ENCODE peak calls at places on chromosomes 6 and 20, in seven cellular contexts. I is stimulated activated CD4-positive, alpha-beta T cell treated with anti-CD3 and anti-CD28 coated beads, TNF-alpha, amount 100 ng/mL, for 4 hours; X is fibroblast of villous mesenchyme; Y is astrocyte; N is left ventricle myocardium inferior; G is HFFc6; T is HTR-8/SVneo. U is an unnamed sample.

GRCh38 chr6:165987483-165988305 is 180.0 kb downstream of the TBXT start:
- DNase-seq in I (no peak), X (peak), Y (peak), N (peak), G (no peak), T (peak), U (peak)

GRCh38 chr6:21885532-21886089 is 292.1 kb downstream of the SOX4 start:
- DNase-seq in I (no peak), X (peak), Y (peak), N (peak), G (peak), T (peak), U (no peak)

GRCh38 chr6:122530440-122531046 is 58.9 kb upstream of the SERINC1 start:
- DNase-seq in I (no peak), X (peak), Y (peak), N (no peak), G (peak), T (peak), U (peak)

GRCh38 chr6:53347250-53347920 is 1.4 kb downstream of the ELOVL5 start:
- DNase-seq in I (no peak), X (peak), Y (peak), N (no peak), G (no peak), T (no peak), U (peak)

GRCh38 chr6:35727206-35727934 is 9.5 kb upstream of the ARMC12 start:
- DNase-seq in I (no peak), X (peak), Y (peak), N (peak), G (peak), T (peak), U (peak)

GRCh38 chr6:5497896-5498578 is 236.7 kb downstream of the FARS2 start:
- DNase-seq in I (no peak), X (peak), Y (peak), N (no peak), G (peak), T (peak), U (no peak)

GRCh38 chr6:169321546-169321945 is 67.9 kb upstream of the THBS2 start:
- DNase-seq in I (no peak), X (no peak), Y (no peak), N (no peak), G (no peak), T (no peak), U (no peak)

GRCh38 chr20:51428451-51429143 is 113.9 kb downstream of the NFATC2 start:
- DNase-seq in I (no peak), X (peak), Y (peak), N (peak), G (no peak), T (no peak), U (no peak)

GRCh38 chr6:46410330-46410953 is 80.8 kb downstream of the RCAN2 start:
- DNase-seq in I (no peak), X (peak), Y (peak), N (no peak), G (peak), T (peak), U (peak)

GRCh38 chr6:6918216-6918983 is 189.4 kb upstream of the RREB1 start:
- DNase-seq in I (peak), X (no peak), Y (peak), N (no peak), G (peak), T (peak), U (peak)

GRCh38 chr20:56371977-56372376 is 13.2 kb downstream of the FAM210B start:
- DNase-seq in I (no peak), X (no peak), Y (no peak), N (no peak), G (no peak), T (no peak), U (no peak)

GRCh38 chr6:158561247-158561884 is 1.5 kb downstream of the TMEM181 start:
- DNase-seq in I (no peak), X (no peak), Y (no peak), N (no peak), G (no peak), T (no peak), U (no peak)

GRCh38 chr6:130872250-130873095 is 45.3 kb downstream of the SMLR1 start:
- DNase-seq in I (peak), X (peak), Y (peak), N (peak), G (peak), T (peak), U (peak)

GRCh38 chr20:24102290-24102689 is 113.7 kb upstream of the GGTLC1 start:
- DNase-seq in I (no peak), X (no peak), Y (no peak), N (no peak), G (no peak), T (no peak), U (peak)

GRCh38 chr20:63740070-63740500 is 509 bp downstream of the SLC2A4RG start:
- DNase-seq in I (no peak), X (peak), Y (no peak), N (peak), G (no peak), T (peak), U (peak)

GRCh38 chr6:1851681-1852456 is 242.2 kb downstream of the FOXC1 start:
- DNase-seq in I (no peak), X (no peak), Y (no peak), N (no peak), G (no peak), T (no peak), U (no peak)

GRCh38 chr20:38692436-38693411 is 31.6 kb upstream of the SLC32A1 start:
- DNase-seq in I (no peak), X (peak), Y (peak), N (peak), G (peak), T (peak), U (peak)

GRCh38 chr6:121393711-121394110 is 41.7 kb upstream of the GJA1 start:
- DNase-seq in I (no peak), X (no peak), Y (no peak), N (no peak), G (no peak), T (no peak), U (no peak)

GRCh38 chr6:129920103-129920798 is 59.1 kb upstream of the TMEM244 start:
- DNase-seq in I (no peak), X (peak), Y (peak), N (no peak), G (peak), T (no peak), U (no peak)

GRCh38 chr20:58888521-58889333 is 36.2 kb downstream of the GNAS start:
- DNase-seq in I (peak), X (peak), Y (peak), N (peak), G (peak), T (peak), U (peak)

GRCh38 chr20:24823989-24824693 is 124.9 kb upstream of the CST7 start:
- DNase-seq in I (no peak), X (no peak), Y (no peak), N (no peak), G (no peak), T (no peak), U (no peak)

GRCh38 chr6:34638834-34639736 is 57.5 kb downstream of the ILRUN start:
- DNase-seq in I (no peak), X (no peak), Y (no peak), N (no peak), G (no peak), T (no peak), U (no peak)

GRCh38 chr6:168210239-168211107 is 109.1 kb downstream of the DACT2 start:
- DNase-seq in I (no peak), X (no peak), Y (no peak), N (no peak), G (no peak), T (no peak), U (no peak)

GRCh38 chr6:30672445-30673253 is at the start of gene DHX16:
- DNase-seq in I (peak), X (peak), Y (peak), N (peak), G (peak), T (peak), U (peak)

GRCh38 chr20:23061713-23062561 is 12.5 kb upstream of the THBD start:
- DNase-seq in I (no peak), X (peak), Y (peak), N (peak), G (peak), T (peak), U (peak)

GRCh38 chr6:121723623-121724022 is 288.2 kb downstream of the GJA1 start:
- DNase-seq in I (no peak), X (no peak), Y (no peak), N (no peak), G (no peak), T (no peak), U (no peak)

GRCh38 chr6:139164001-139164400 is 29.1 kb downstream of the HECA start:
- DNase-seq in I (no peak), X (no peak), Y (no peak), N (no peak), G (no peak), T (no peak), U (no peak)

GRCh38 chr6:87094576-87094975 is 330 bp downstream of the CGA start:
- DNase-seq in I (no peak), X (no peak), Y (peak), N (no peak), G (no peak), T (no peak), U (no peak)

GRCh38 chr6:84137989-84138575 is 89.4 kb downstream of the CEP162 start:
- DNase-seq in I (no peak), X (peak), Y (no peak), N (no peak), G (no peak), T (no peak), U (no peak)

GRCh38 chr6:48985025-48985424 is 478.0 kb downstream of the MMUT start:
- DNase-seq in I (no peak), X (no peak), Y (peak), N (no peak), G (no peak), T (no peak), U (no peak)

GRCh38 chr20:7851031-7851490 is 89.2 kb downstream of the HAO1 start:
- DNase-seq in I (no peak), X (peak), Y (peak), N (no peak), G (peak), T (no peak), U (no peak)

GRCh38 chr20:709421-709820 is 33.8 kb upstream of the SCRT2 start:
- DNase-seq in I (no peak), X (no peak), Y (no peak), N (peak), G (no peak), T (no peak), U (no peak)

GRCh38 chr20:56689852-56690485 is 60.9 kb downstream of the TFAP2C start:
- DNase-seq in I (no peak), X (peak), Y (peak), N (no peak), G (peak), T (no peak), U (no peak)

GRCh38 chr20:17666491-17666890 is 15.6 kb downstream of the RRBP1 start:
- DNase-seq in I (no peak), X (no peak), Y (peak), N (no peak), G (no peak), T (no peak), U (no peak)

GRCh38 chr6:139407718-139408222 is 33.3 kb upstream of the CITED2 start:
- DNase-seq in I (no peak), X (peak), Y (peak), N (no peak), G (peak), T (peak), U (peak)

U was measured in SW480.